ENCODE peak calls at places on chromosomes 6 and 20, in five cellular contexts. A is sigmoid colon; D is dermis blood vessel endothelial cell; N is cardiac muscle cell; Y is activated CD8-positive, alpha-beta T cell treated with anti-CD3 and anti-CD28 coated beads, Interleukin-2, amount 10 ng/mL, durations not matched to agents 7 days and 5 days. C is an unnamed sample.

GRCh38 chr6:3884007-3884745 is 35.0 kb downstream of the FAM50B start:
- DNase-seq in D (peak; percentile 99), N (no peak), A (no peak), Y (no peak), C (no peak)

GRCh38 chr6:114747995-114748625 is 405.3 kb upstream of the HS3ST5 start:
- DNase-seq in D (peak; percentile 45), N (peak; percentile 71), Y (peak; percentile 32), A (no peak), C (no peak)

GRCh38 chr6:68158256-68158655 is 476.8 kb upstream of the ADGRB3 start:
- DNase-seq in Y (no peak), A (no peak), N (no peak), D (no peak), C (no peak)

GRCh38 chr20:59806578-59806975 is 126.9 kb downstream of the SYCP2 start:
- DNase-seq in A (no peak), Y (no peak), D (no peak), N (no peak), C (no peak)

GRCh38 chr20:2236266-2236665 is 59.5 kb upstream of the TGM3 start:
- DNase-seq in A (no peak), Y (no peak), D (peak; percentile 26), N (peak; percentile 37), C (no peak)

GRCh38 chr20:32589256-32589655 is 4.1 kb upstream of the NOL4L start:
- DNase-seq in D (no peak), N (no peak), A (no peak), Y (no peak), C (no peak)

GRCh38 chr6:14038636-14039035 is 78.9 kb upstream of the CD83 start:
- DNase-seq in D (no peak), Y (no peak), N (peak; percentile 12), A (no peak), C (no peak)

GRCh38 chr20:32515631-32516101 is 69.5 kb downstream of the NOL4L start:
- DNase-seq in N (no peak), A (no peak), D (no peak), Y (no peak), C (no peak)

GRCh38 chr6:119346450-119346849 is 3.1 kb downstream of the MAN1A1 start:
- DNase-seq in Y (no peak), A (no peak), D (no peak), N (no peak), C (no peak)

GRCh38 chr6:168996106-168996505 is 257.5 kb downstream of the THBS2 start:
- DNase-seq in A (no peak), N (no peak), D (no peak), Y (no peak), C (no peak)

GRCh38 chr6:7726416-7727149 is 684 bp downstream of the BMP6 start:
- DNase-seq in N (peak; percentile 44), D (peak; percentile 42), A (no peak), Y (no peak), C (peak; percentile 63)

C was measured in ecto neural progenitor cell.